ENCODE peak calls at places on chromosome 17, in six cellular contexts. W, N, C, A, L and M are unnamed samples.

GRCh38 chr17:80970044-80970761 is 21.4 kb upstream of the CHMP6 start:
- DNase-seq in A (peak), C (no peak), L (no peak), W (no peak), N (no peak), M (peak)

GRCh38 chr17:71709271-71709670 is 411.5 kb upstream of the SOX9 start:
- DNase-seq in C (no peak), W (no peak), N (peak), A (no peak), L (no peak), M (no peak)

GRCh38 chr17:61218438-61218837 is 181.2 kb upstream of the TBX2 start:
- DNase-seq in L (no peak), N (no peak), C (no peak), A (no peak), W (no peak), M (no peak)

GRCh38 chr17:32491371-32492280 is 4.8 kb downstream of the CDK5R1 start:
- DNase-seq in C (no peak), N (no peak), L (no peak), W (no peak), A (peak), M (no peak)

GRCh38 chr17:77692571-77693161 is 265.8 kb upstream of the TNRC6C start:
- DNase-seq in C (no peak), L (no peak), W (peak), A (peak), N (no peak), M (no peak)

GRCh38 chr17:76911299-76912007 is 43.2 kb downstream of the MGAT5B start:
- DNase-seq in W (no peak), L (no peak), N (no peak), A (no peak), C (no peak), M (no peak)

GRCh38 chr17:64160378-64160777 is 30.4 kb upstream of the ERN1 start:
- DNase-seq in A (no peak), C (no peak), L (no peak), W (no peak), N (no peak), M (no peak)

GRCh38 chr17:57275365-57275764 is 19.0 kb downstream of the MSI2 start:
- DNase-seq in L (no peak), W (no peak), A (no peak), C (no peak), N (no peak), M (no peak)

GRCh38 chr17:6427284-6427781 is 7.6 kb downstream of the AIPL1 start:
- DNase-seq in A (peak), W (no peak), N (no peak), C (no peak), L (no peak), M (no peak)

GRCh38 chr17:65697661-65698060 is 136.2 kb upstream of the AXIN2 start:
- DNase-seq in A (no peak), N (no peak), L (no peak), W (no peak), C (no peak), M (no peak)

GRCh38 chr17:36850794-36851193 is 86.5 kb upstream of the LHX1 start:
- DNase-seq in C (no peak), A (peak), W (no peak), N (no peak), L (no peak), M (no peak)

GRCh38 chr17:12667299-12667958 is 1.7 kb downstream of the MYOCD start:
- DNase-seq in A (no peak), L (no peak), N (peak), C (peak), W (no peak), M (peak)

GRCh38 chr17:29155235-29155965 is 24.8 kb downstream of the MYO18A start:
- DNase-seq in L (no peak), A (peak), W (no peak), N (no peak), C (no peak), M (no peak)

GRCh38 chr17:38898812-38899348 is 26.5 kb upstream of the LASP1NB start:
- DNase-seq in L (no peak), A (peak), N (no peak), C (no peak), W (no peak), M (no peak)

GRCh38 chr17:20059728-20060188 is 50.6 kb downstream of the SPECC1 start:
- DNase-seq in W (no peak), N (no peak), A (no peak), C (no peak), L (no peak), M (no peak)

GRCh38 chr17:17079761-17080160 is 37.5 kb downstream of the MPRIP start:
- DNase-seq in A (no peak), L (no peak), C (no peak), N (no peak), W (peak), M (peak)

GRCh38 chr17:17590141-17590735 is 1.3 kb downstream of the PEMT start:
- DNase-seq in W (no peak), A (no peak), C (no peak), L (no peak), N (no peak), M (no peak)

GRCh38 chr17:38428643-38429371 is 543 bp downstream of the ARHGAP23 start:
- DNase-seq in W (peak), N (no peak), C (peak), A (peak), L (no peak), M (peak)

GRCh38 chr17:1000597-1001490 is 3.9 kb downstream of the TIMM22 start:
- DNase-seq in A (no peak), C (no peak), W (no peak), L (no peak), N (no peak), M (no peak)

GRCh38 chr17:81831957-81832607 is 1.0 kb downstream of the MCRIP1 start:
- DNase-seq in L (no peak), W (no peak), N (no peak), C (no peak), A (peak), M (no peak)

GRCh38 chr17:40307691-40308289 is 1.2 kb upstream of the RARA start:
- DNase-seq in N (no peak), A (peak), C (no peak), L (no peak), W (peak), M (peak)

GRCh38 chr17:80284631-80285030 is 24.0 kb downstream of the RNF213 start:
- DNase-seq in N (no peak), A (no peak), W (no peak), C (peak), L (no peak), M (no peak)

GRCh38 chr17:69819316-69820087 is 255.5 kb upstream of the KCNJ16 start:
- DNase-seq in W (no peak), C (no peak), N (peak), A (no peak), L (no peak), M (no peak)